ENCODE peak calls at places on chromosome 14, in seven cellular contexts. A, K, H, Z, J, X and P are unnamed samples.

GRCh38 chr14:100416921-100417451 is 93.8 kb downstream of the SLC25A47 start:
- DNase-seq in A (no peak), K (no peak), H (no peak), Z (no peak), J (no peak), X (no peak), P (no peak)

GRCh38 chr14:100071545-100071944 is 6.3 kb downstream of the EVL start:
- DNase-seq in A (no peak), K (no peak), H (no peak), Z (no peak), J (no peak), X (no peak), P (peak; percentile 56)

GRCh38 chr14:82385043-82385442 is 851.4 kb upstream of the SEL1L start:
- DNase-seq in A (no peak), K (no peak), H (no peak), Z (no peak), J (no peak), X (no peak), P (no peak)

GRCh38 chr14:38042356-38042755 is 165.3 kb upstream of the SSTR1 start:
- DNase-seq in A (no peak), K (no peak), H (no peak), Z (no peak), J (no peak), X (no peak), P (no peak)

GRCh38 chr14:69010632-69011031 is 31.5 kb upstream of the ACTN1 start:
- DNase-seq in A (no peak), K (no peak), H (no peak), Z (no peak), J (no peak), X (no peak), P (peak; percentile 9)

GRCh38 chr14:20477211-20477876 is 8.1 kb downstream of the PNP start:
- DNase-seq in A (no peak), K (peak; percentile 63), H (no peak), Z (no peak), J (peak; percentile 73), X (no peak), P (peak; percentile 49)

GRCh38 chr14:56004323-56004722 is 113.9 kb upstream of the PELI2 start:
- DNase-seq in A (no peak), K (no peak), H (no peak), Z (no peak), J (no peak), X (no peak), P (no peak)

GRCh38 chr14:54338696-54339317 is 58.0 kb upstream of the CDKN3 start:
- DNase-seq in A (no peak), K (no peak), H (no peak), Z (no peak), J (no peak), X (no peak), P (no peak)

GRCh38 chr14:54537651-54538050 is 27.9 kb downstream of the CGRRF1 start:
- DNase-seq in A (no peak), K (no peak), H (no peak), Z (no peak), J (no peak), X (no peak), P (no peak)

GRCh38 chr14:75660238-75660629 is 442 bp downstream of the ERG28 start:
- DNase-seq in A (no peak), K (no peak), H (no peak), Z (no peak), J (no peak), X (no peak), P (no peak)

GRCh38 chr14:96126783-96127271 is 77.8 kb upstream of the BDKRB2 start:
- DNase-seq in A (no peak), K (no peak), H (no peak), Z (no peak), J (no peak), X (no peak), P (no peak)

GRCh38 chr14:81946808-81947798 is 413.4 kb upstream of the SEL1L start:
- DNase-seq in A (no peak), K (no peak), H (no peak), Z (no peak), J (peak; percentile 43), X (no peak), P (no peak)

GRCh38 chr14:29518335-29518734 is 409.3 kb downstream of the PRKD1 start:
- DNase-seq in A (peak; percentile 85), K (no peak), H (no peak), Z (no peak), J (no peak), X (no peak), P (no peak)

GRCh38 chr14:70882771-70883492 is 24.3 kb upstream of the PCNX1 start:
- DNase-seq in A (no peak), K (no peak), H (no peak), Z (no peak), J (no peak), X (peak; percentile 20), P (peak; percentile 18)

GRCh38 chr14:45246151-45246550 is 6.9 kb downstream of the MIS18BP1 start:
- DNase-seq in A (no peak), K (no peak), H (no peak), Z (no peak), J (no peak), X (no peak), P (no peak)

GRCh38 chr14:100673085-100673806 is 53.4 kb upstream of the DLK1 start:
- DNase-seq in A (peak; percentile 97), K (no peak), H (no peak), Z (no peak), J (no peak), X (no peak), P (no peak)

GRCh38 chr14:33669111-33669510 is 281.8 kb downstream of the EGLN3 start:
- DNase-seq in A (no peak), K (no peak), H (no peak), Z (no peak), J (no peak), X (no peak), P (no peak)

GRCh38 chr14:94127330-94127729 is 2.1 kb downstream of the IFI27L2 start:
- DNase-seq in A (no peak), K (no peak), H (no peak), Z (no peak), J (no peak), X (no peak), P (no peak)

GRCh38 chr14:103762011-103762410 is 46.4 kb downstream of the ZFYVE21 start:
- DNase-seq in A (no peak), K (no peak), H (no peak), Z (no peak), J (no peak), X (no peak), P (no peak)

GRCh38 chr14:77507762-77508161 is 9.1 kb upstream of the ISM2 start:
- DNase-seq in A (no peak), K (no peak), H (no peak), Z (no peak), J (no peak), X (no peak), P (no peak)

GRCh38 chr14:88613552-88614010 is 50.7 kb downstream of the ZC3H14 start:
- DNase-seq in A (no peak), K (peak; percentile 7), H (no peak), Z (no peak), J (no peak), X (no peak), P (no peak)

GRCh38 chr14:77040059-77040308 is 11.5 kb upstream of the IRF2BPL start:
- DNase-seq in A (no peak), K (no peak), H (no peak), Z (no peak), J (no peak), X (no peak), P (no peak)

GRCh38 chr14:76710093-76711010 is 50.9 kb upstream of the VASH1 start:
- DNase-seq in A (peak; percentile 95), K (peak; percentile 40), H (no peak), Z (no peak), J (no peak), X (peak; percentile 29), P (peak; percentile 20)

GRCh38 chr14:50854521-50854920 is 17.3 kb upstream of the ABHD12B start:
- DNase-seq in A (no peak), K (no peak), H (no peak), Z (no peak), J (no peak), X (no peak), P (no peak)

GRCh38 chr14:49991491-49991890 is 98.6 kb downstream of the ARF6 start:
- DNase-seq in A (no peak), K (no peak), H (no peak), Z (no peak), J (no peak), X (no peak), P (no peak)

GRCh38 chr14:28629328-28630004 is 137.1 kb upstream of the FOXG1 start:
- DNase-seq in A (no peak), K (no peak), H (no peak), Z (no peak), J (no peak), X (no peak), P (no peak)